ENCODE peak calls at places on chromosome 4, in eight cellular contexts. K is colonic mucosa; N is heart right ventricle; T is GM23248; V is tibial artery; U is upper lobe of right lung; L is CD4-positive, CD25-positive, alpha-beta regulatory T cell; G is lung. E is an unnamed sample.
A peak's percentile ranks its signal among the peaks of the same experiment; 100 is the strongest.

GRCh38 chr4:76002176-76002575 is 5.1 kb downstream of the CXCL9 start:
- DNase-seq in K (no peak), N (no peak), T (peak; percentile 21), V (no peak), U (no peak), L (no peak), G (no peak), E (no peak)

GRCh38 chr4:53596901-53597300 is 5.6 kb upstream of the LNX1 start:
- DNase-seq in K (no peak), N (no peak), T (no peak), V (no peak), U (no peak), L (no peak), G (no peak), E (no peak)

GRCh38 chr4:26410385-26411293 is 79.6 kb downstream of the CCKAR start:
- DNase-seq in K (peak; percentile 49), N (no peak), T (peak; percentile 64), V (no peak), U (no peak), L (peak; percentile 74), G (no peak), E (peak; percentile 49)

GRCh38 chr4:54066718-54067129 is 2.3 kb upstream of the CHIC2 start:
- DNase-seq in K (peak; percentile 33), N (peak; percentile 15), T (no peak), V (no peak), U (no peak), L (no peak), G (no peak), E (no peak)

GRCh38 chr4:78689224-78689623 is 86.9 kb upstream of the BMP2K start:
- DNase-seq in K (no peak), N (no peak), T (peak; percentile 61), V (no peak), U (no peak), L (no peak), G (no peak), E (no peak)

GRCh38 chr4:20341121-20341758 is 89.5 kb downstream of the SLIT2 start:
- DNase-seq in K (no peak), N (no peak), T (no peak), V (no peak), U (no peak), L (no peak), G (no peak), E (no peak)

GRCh38 chr4:93617596-93617995 is 211.0 kb upstream of the ATOH1 start:
- DNase-seq in K (no peak), N (no peak), T (no peak), V (no peak), U (no peak), L (no peak), G (no peak), E (no peak)

GRCh38 chr4:100299441-100299840 is 109.2 kb upstream of the DDIT4L start:
- DNase-seq in K (no peak), N (no peak), T (peak; percentile 48), V (no peak), U (no peak), L (no peak), G (no peak), E (no peak)

GRCh38 chr4:151939670-151940069 is 178.9 kb upstream of the GATB start:
- DNase-seq in K (no peak), N (no peak), T (no peak), V (no peak), U (no peak), L (no peak), G (no peak), E (no peak)

GRCh38 chr4:151946718-151947117 is 185.9 kb upstream of the GATB start:
- DNase-seq in K (no peak), N (no peak), T (no peak), V (no peak), U (no peak), L (no peak), G (no peak), E (no peak)

GRCh38 chr4:151942971-151943370 is 182.2 kb upstream of the GATB start:
- DNase-seq in K (no peak), N (no peak), T (no peak), V (no peak), U (no peak), L (no peak), G (no peak), E (no peak)

GRCh38 chr4:151940290-151940689 is 179.5 kb upstream of the GATB start:
- DNase-seq in K (no peak), N (no peak), T (no peak), V (no peak), U (no peak), L (peak; percentile 41), G (no peak), E (peak; percentile 50)

DNA sequence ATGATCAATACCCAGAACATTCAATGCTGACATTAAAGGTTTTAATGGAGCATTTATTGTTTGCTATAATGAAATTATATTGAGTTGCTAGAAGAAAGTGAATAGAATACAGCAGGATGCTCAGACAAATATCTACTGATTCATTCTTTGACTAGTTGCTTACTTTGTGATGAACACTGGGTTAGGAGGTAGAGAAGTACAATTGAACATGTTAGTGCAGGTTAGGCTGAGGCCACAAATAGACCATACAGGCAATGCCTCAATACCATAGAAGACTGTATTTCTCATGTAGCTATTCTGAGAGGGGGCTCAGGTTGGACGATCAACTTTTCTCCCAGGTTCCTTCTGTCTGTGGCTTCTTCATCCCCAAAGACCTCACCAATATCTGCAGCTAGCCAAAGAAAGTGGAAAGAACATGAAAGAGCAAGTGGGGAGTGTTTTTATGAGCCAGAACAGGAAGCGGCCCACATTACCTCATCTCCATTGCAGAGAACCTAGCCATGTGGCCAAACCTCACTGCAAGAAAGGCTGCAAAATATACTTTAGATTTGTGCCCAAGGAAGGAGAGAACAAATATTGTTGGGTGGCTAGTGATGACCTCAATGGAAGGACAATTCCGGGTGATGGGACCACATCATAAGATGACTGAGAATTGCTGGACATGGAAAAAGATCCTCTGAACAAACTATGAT is 180.3 kb upstream of the GATB start:
- DNase-seq in K (no peak), N (no peak), T (no peak), V (no peak), U (no peak), L (no peak), G (no peak), E (no peak)
- H3K27ac ChIP-seq in K (no peak overlapping the region), N (no peak overlapping the region), T (no peak overlapping the region), V (no peak overlapping the region), U (no peak overlapping the region), L (no peak overlapping the region), G (no peak overlapping the region), E (no peak overlapping the region)

GRCh38 chr4:111639120-111639519 is 506.1 kb upstream of the FAM241A start:
- DNase-seq in K (no peak), N (no peak), T (peak; percentile 80), V (no peak), U (no peak), L (no peak), G (no peak), E (no peak)
- H3K27ac ChIP-seq in K (no peak overlapping the region), N (no peak overlapping the region), T (peak overlapping the region; percentile 62), V (no peak overlapping the region), U (no peak overlapping the region), L (no peak overlapping the region), G (no peak overlapping the region), E (no peak overlapping the region)

GRCh38 chr4:108172780-108173598 is 4.3 kb upstream of the LEF1 start:
- DNase-seq in K (peak; percentile 40), N (peak; percentile 28), T (peak; percentile 38), V (no peak), U (peak; percentile 73), L (peak; percentile 83), G (no peak), E (peak; percentile 81)

GRCh38 chr4:108171541-108172230 is 3.0 kb upstream of the LEF1 start:
- DNase-seq in K (no peak), N (no peak), T (no peak), V (no peak), U (no peak), L (peak; percentile 89), G (no peak), E (no peak)

GRCh38 chr4:108175966-108176365 is 7.2 kb upstream of the LEF1 start:
- DNase-seq in K (no peak), N (no peak), T (no peak), V (no peak), U (no peak), L (no peak), G (no peak), E (no peak)

GRCh38 chr4:108172231-108172779 is 3.6 kb upstream of the LEF1 start:
- DNase-seq in K (no peak), N (no peak), T (peak; percentile 18), V (no peak), U (peak; percentile 67), L (peak; percentile 45), G (no peak), E (peak; percentile 66)

DNA sequence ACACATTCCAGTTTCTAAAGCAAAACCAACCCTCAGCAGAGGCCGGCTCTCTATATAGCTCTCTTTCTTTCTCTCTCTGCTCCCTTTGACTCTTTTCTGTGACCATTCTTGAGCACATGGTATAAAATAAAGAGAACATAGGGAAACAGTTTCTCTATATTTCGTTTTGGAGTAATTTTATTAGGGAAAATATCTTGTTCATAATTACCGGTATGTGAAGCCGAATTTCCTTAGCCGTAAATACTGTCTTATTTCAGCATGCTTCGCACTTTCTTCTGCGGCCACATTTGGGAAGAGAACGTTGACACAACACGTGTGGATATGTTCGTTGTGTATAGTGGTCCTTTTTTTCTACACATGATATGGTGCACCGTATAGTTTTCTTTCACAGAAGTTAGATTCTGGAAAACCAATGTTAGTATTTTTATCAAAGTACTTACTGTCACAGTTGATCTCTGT is 4.9 kb upstream of the LEF1 start:
- DNase-seq in K (no peak), N (no peak), T (no peak), V (no peak), U (no peak), L (no peak), G (no peak), E (no peak)
- H3K27ac ChIP-seq in K (no peak overlapping the region), N (no peak overlapping the region), T (no peak overlapping the region), V (no peak overlapping the region), U (no peak overlapping the region), L (peak overlapping the region; percentile 78), G (no peak overlapping the region), E (peak overlapping the region; percentile 64)

GRCh38 chr4:41507292-41507933 is 30.5 kb upstream of the LIMCH1 start:
- DNase-seq in K (no peak), N (no peak), T (peak; percentile 8), V (no peak), U (no peak), L (no peak), G (no peak), E (no peak)

GRCh38 chr4:41504167-41504566 is 33.8 kb upstream of the LIMCH1 start:
- DNase-seq in K (no peak), N (no peak), T (no peak), V (no peak), U (no peak), L (no peak), G (no peak), E (no peak)

GRCh38 chr4:41509411-41510008 is 28.4 kb upstream of the LIMCH1 start:
- DNase-seq in K (no peak), N (peak; percentile 53), T (no peak), V (peak; percentile 27), U (no peak), L (no peak), G (no peak), E (no peak)

GRCh38 chr4:41506071-41506470 is 31.9 kb upstream of the LIMCH1 start:
- DNase-seq in K (no peak), N (no peak), T (peak; percentile 21), V (no peak), U (no peak), L (no peak), G (no peak), E (no peak)

DNA sequence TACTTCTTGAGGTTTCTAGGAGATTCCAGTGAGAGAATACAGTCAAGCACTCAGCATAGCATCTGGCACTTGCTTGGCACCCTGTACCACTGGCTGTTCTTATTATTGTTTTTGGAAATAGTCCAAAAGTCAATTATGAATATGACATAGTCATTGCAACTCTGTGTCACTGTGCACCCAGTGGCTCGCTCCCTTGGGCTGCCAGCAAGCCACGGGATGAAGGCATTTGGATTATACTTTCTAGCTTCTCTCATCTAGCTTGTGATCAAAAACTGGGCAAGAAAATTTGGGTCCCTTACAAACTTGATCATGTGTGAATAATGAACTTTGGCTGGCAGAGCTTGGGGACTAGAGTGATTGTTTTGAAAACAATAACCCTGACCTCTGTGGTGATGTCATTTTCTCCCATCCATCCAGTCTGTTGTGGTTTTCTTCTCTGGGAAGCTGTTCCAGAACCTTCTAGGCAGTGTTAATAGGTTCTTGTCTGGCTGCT is 32.8 kb upstream of the LIMCH1 start:
- DNase-seq in K (no peak), N (no peak), T (peak; percentile 46), V (peak; percentile 62), U (no peak), L (no peak), G (no peak), E (no peak)
- H3K27ac ChIP-seq in K (no peak overlapping the region), N (peak overlapping the region; percentile 68), T (peak overlapping the region; percentile 17), V (peak overlapping the region; percentile 70), U (peak overlapping the region; percentile 31), L (no peak overlapping the region), G (peak overlapping the region; percentile 47), E (no peak overlapping the region)

E was measured in MM.1S.